ENCODE peak calls at places on chromosomes 16 and 17, in four cellular contexts. A, V, Z and R are unnamed samples.

GRCh38 chr17:41615454-41615853 is 2.9 kb upstream of the KRT16 start:
- DNase-seq in V (no peak), Z (peak), A (peak), R (no peak)

GRCh38 chr17:42428141-42428944 is 5.3 kb upstream of the CAVIN1 start:
- DNase-seq in A (peak), V (no peak), Z (peak), R (peak)

GRCh38 chr16:5653789-5654188 is 556.2 kb upstream of the EEF2KMT start:
- DNase-seq in A (no peak), Z (no peak), V (no peak), R (no peak)

GRCh38 chr17:18093616-18094408 is 6.1 kb downstream of the DRG2 start:
- DNase-seq in V (no peak), Z (peak), A (peak), R (peak)

GRCh38 chr16:11139624-11140375 is 116.2 kb downstream of the SOCS1 start:
- DNase-seq in Z (no peak), V (no peak), A (no peak), R (no peak)

GRCh38 chr17:36612323-36612722 is 10.9 kb downstream of the MRM1 start:
- DNase-seq in A (no peak), Z (no peak), V (no peak), R (no peak)

GRCh38 chr17:63609820-63610573 is 9.3 kb downstream of the TACO1 start:
- DNase-seq in Z (no peak), A (no peak), V (no peak), R (no peak)

GRCh38 chr17:50396261-50397110 is 837 bp downstream of the LRRC59 start:
- DNase-seq in A (peak), V (no peak), Z (peak), R (peak)

GRCh38 chr17:78933025-78933958 is 8.1 kb upstream of the TIMP2 start:
- DNase-seq in A (peak), Z (no peak), V (peak), R (peak)

GRCh38 chr17:42748906-42749798 is 4.3 kb upstream of the EZH1 start:
- DNase-seq in A (no peak), Z (no peak), V (no peak), R (no peak)

GRCh38 chr16:70418993-70419318 is 19.9 kb downstream of the ST3GAL2 start:
- DNase-seq in Z (no peak), A (no peak), V (no peak), R (no peak)

GRCh38 chr16:81676571-81677374 is 102.3 kb upstream of the PLCG2 start:
- DNase-seq in V (no peak), Z (no peak), A (no peak), R (no peak)

GRCh38 chr17:80036715-80037477 is 454 bp downstream of the CCDC40 start:
- DNase-seq in A (peak), Z (no peak), V (no peak), R (peak)

GRCh38 chr16:15403392-15403995 is 7.9 kb downstream of the MPV17L start:
- DNase-seq in Z (no peak), A (no peak), V (no peak), R (no peak)

GRCh38 chr16:81745704-81746558 is 33.2 kb upstream of the PLCG2 start:
- DNase-seq in V (peak), A (peak), Z (peak), R (peak)

GRCh38 chr17:41811549-41812175 is at the start of gene P3H4:
- DNase-seq in A (peak), V (peak), Z (peak), R (peak)

GRCh38 chr17:79923974-79924638 is 84.9 kb upstream of the CBX4 start:
- DNase-seq in A (peak), Z (no peak), V (no peak), R (peak)

GRCh38 chr16:87678618-87679017 is 76.3 kb downstream of the JPH3 start:
- DNase-seq in Z (no peak), A (peak), V (no peak), R (no peak)

GRCh38 chr17:47423406-47424295 is 99.9 kb downstream of the EFCAB13 start:
- DNase-seq in Z (peak), A (peak), V (peak), R (no peak)

GRCh38 chr17:30961213-30962188 is 9.3 kb upstream of the RNF135 start:
- DNase-seq in Z (no peak), V (no peak), A (peak), R (no peak)

GRCh38 chr17:75086496-75087181 is 1.1 kb upstream of the SLC16A5 start:
- DNase-seq in A (peak), Z (peak), V (no peak), R (no peak)

GRCh38 chr16:48447428-48447827 is 62.2 kb upstream of the SIAH1 start:
- DNase-seq in A (no peak), Z (no peak), V (no peak), R (no peak)

GRCh38 chr16:10581507-10581906 is 1.1 kb upstream of the EMP2 start:
- DNase-seq in V (no peak), A (no peak), Z (no peak), R (no peak)

GRCh38 chr16:23528635-23529016 is 18.3 kb upstream of the GGA2 start:
- DNase-seq in V (no peak), Z (no peak), A (no peak), R (no peak)

GRCh38 chr16:57194512-57194911 is 8.4 kb downstream of the RSPRY1 start:
- DNase-seq in Z (peak), A (peak), V (no peak), R (peak)

GRCh38 chr17:77280304-77280910 is 139.6 kb downstream of the SEC14L1 start:
- DNase-seq in V (no peak), A (no peak), Z (no peak), R (peak)

GRCh38 chr16:77359065-77359502 is 75.8 kb downstream of the ADAMTS18 start:
- DNase-seq in Z (peak), V (no peak), A (peak), R (peak)

GRCh38 chr17:67549787-67550186 is 167.9 kb upstream of the NOL11 start:
- DNase-seq in V (no peak), Z (no peak), A (no peak), R (no peak)

GRCh38 chr17:76390003-76390421 is 5.6 kb downstream of the SPHK1 start:
- DNase-seq in V (no peak), Z (no peak), A (no peak), R (no peak)

GRCh38 chr17:79979841-79980215 is 55.8 kb downstream of the TBC1D16 start:
- DNase-seq in A (no peak), Z (no peak), V (no peak), R (no peak)

GRCh38 chr16:81473066-81473488 is 28.5 kb downstream of the CMIP start:
- DNase-seq in V (no peak), A (no peak), Z (no peak), R (no peak)

GRCh38 chr17:80927791-80928216 is 63.8 kb upstream of the CHMP6 start:
- DNase-seq in Z (no peak), A (no peak), V (no peak), R (no peak)

GRCh38 chr16:88453621-88454314 is 688 bp downstream of the ZFPM1 start:
- DNase-seq in Z (no peak), V (no peak), A (no peak), R (no peak)

GRCh38 chr16:66682271-66682670 is 14.3 kb downstream of the CMTM4 start:
- DNase-seq in A (no peak), V (no peak), Z (no peak), R (no peak)

GRCh38 chr16:87099001-87099740 is 218.0 kb downstream of the C16orf95 start:
- DNase-seq in Z (no peak), V (no peak), A (no peak), R (no peak)

GRCh38 chr17:42459983-42460300 is 1.3 kb downstream of the ATP6V0A1 start:
- DNase-seq in A (peak), V (no peak), Z (no peak), R (no peak)

GRCh38 chr16:2009791-2010510 is at the start of gene ZNF598:
- DNase-seq in A (peak), V (peak), Z (peak), R (peak)

GRCh38 chr16:48564544-48565444 is 45.2 kb downstream of the N4BP1 start:
- DNase-seq in A (no peak), Z (no peak), V (no peak), R (no peak)

GRCh38 chr17:38352245-38353083 is 820 bp downstream of the SOCS7 start:
- DNase-seq in A (no peak), Z (no peak), V (no peak), R (no peak)

GRCh38 chr17:38350035-38350434 is 1.6 kb upstream of the SOCS7 start:
- DNase-seq in Z (no peak), V (no peak), A (no peak), R (no peak)

GRCh38 chr17:38353668-38354067 is 2.0 kb downstream of the SOCS7 start:
- DNase-seq in Z (no peak), V (no peak), A (no peak), R (no peak)

GRCh38 chr17:38353084-38353604 is 1.5 kb downstream of the SOCS7 start:
- DNase-seq in V (no peak), Z (no peak), A (no peak), R (no peak)

GRCh38 chr17:38351412-38352222 is at the start of gene SOCS7:
- DNase-seq in Z (peak), A (peak), V (peak), R (peak)
- TF ChIP-seq POLR2A in Z (peak), A (peak), V (peak), R (peak)

DNA sequence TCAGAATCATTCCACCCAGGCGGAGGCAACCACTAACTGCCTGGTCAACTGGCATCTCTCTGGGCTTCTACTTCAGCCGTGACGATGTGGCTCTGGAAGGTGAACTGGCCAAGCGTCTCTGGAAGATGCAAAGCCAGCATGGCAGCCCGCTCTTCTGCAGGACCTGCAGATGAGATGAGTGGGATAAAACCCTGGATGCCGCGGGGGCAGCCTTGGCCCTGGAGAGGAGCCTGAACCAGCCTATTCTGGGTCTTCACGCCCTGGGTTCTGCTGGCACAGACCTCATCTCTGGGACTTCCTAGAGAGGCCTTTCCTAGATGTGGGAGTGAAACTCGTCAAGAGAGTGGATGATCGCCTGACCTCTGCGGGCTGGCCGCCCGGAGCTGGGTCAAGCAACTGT is 10.6 kb downstream of the UBB start:
- DNase-seq in A (no peak), Z (no peak), V (no peak), R (no peak)
- TF ChIP-seq POLR2A in A (no peak), Z (no peak), V (no peak), R (no peak)

GRCh38 chr17:59842901-59843652 is 49.7 kb downstream of the TUBD1 start:
- DNase-seq in A (peak), Z (peak), V (no peak), R (no peak)
- TF ChIP-seq POLR2A in A (peak), Z (no peak), V (peak), R (peak)

DNA sequence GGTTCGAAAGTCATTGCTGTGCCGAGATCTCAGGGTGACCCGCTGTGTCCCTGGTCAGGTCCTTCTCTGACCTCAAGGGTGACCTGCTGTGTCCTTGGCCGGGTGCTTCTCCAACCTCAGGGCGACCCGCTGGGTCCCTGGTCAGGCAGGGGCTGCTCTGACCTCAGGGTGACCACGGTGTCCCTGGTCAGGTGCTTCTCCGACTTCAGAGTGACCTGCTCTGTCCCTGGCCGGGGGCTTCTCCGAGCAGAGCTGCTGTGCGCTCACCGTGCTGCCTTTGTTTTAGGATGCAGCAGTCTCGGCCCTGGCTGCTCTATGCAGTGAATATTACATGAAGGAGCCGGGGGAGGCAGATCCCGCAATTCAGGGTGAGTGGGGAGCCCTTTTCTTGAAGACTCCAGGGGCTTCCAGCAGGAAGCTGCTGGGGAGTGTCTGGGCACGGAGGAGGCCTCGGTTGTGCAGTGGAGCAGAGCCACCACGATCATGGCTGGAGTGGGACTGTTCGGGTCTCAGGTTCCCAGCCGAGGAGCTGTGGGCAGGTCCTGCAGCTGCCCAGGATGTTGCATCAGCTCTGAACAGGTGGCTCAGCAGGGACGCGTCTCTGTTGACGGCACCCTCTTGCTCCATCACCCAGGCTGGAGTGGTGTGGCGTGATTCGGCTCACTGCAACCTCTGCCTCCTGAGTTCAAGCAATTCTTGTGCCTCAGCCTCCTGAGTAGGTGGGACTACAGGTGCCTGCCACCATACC is 83.7 kb upstream of the ZNF750 start:
- DNase-seq in V (no peak), A (no peak), Z (no peak), R (no peak)
- TF ChIP-seq POLR2A in V (no peak), A (no peak), Z (no peak), R (no peak)

GRCh38 chr16:72986011-72986410 is 61.9 kb downstream of the ZFHX3 start:
- DNase-seq in V (no peak), Z (peak), A (no peak), R (no peak)
- TF ChIP-seq POLR2A in V (no peak), Z (no peak), A (no peak), R (no peak)

GRCh38 chr17:65121916-65122821 is 15.0 kb upstream of the RGS9 start:
- DNase-seq in V (no peak), A (no peak), Z (no peak), R (no peak)
- TF ChIP-seq POLR2A in V (no peak), A (peak), Z (no peak), R (no peak)

GRCh38 chr17:19386974-19387920 is at the start of gene MFAP4:
- DNase-seq in A (no peak), Z (no peak), V (no peak), R (no peak)
- TF ChIP-seq POLR2A in A (no peak), Z (no peak), V (no peak), R (no peak)